ENCODE peak calls at places on chromosomes 13 and 19, in ten cellular contexts. U is IMR-90, R is heart left ventricle, P is spleen, S is suprapubic skin, F is uterus, I is stomach, J is endothelial cell of umbilical vein, G is GM12878, Z is A549. L is an unnamed sample.

GRCh38 chr13:43663474-43664090 is 123.2 kb downstream of the ENOX1 start:
- DNase-seq in U (peak; percentile 73), R (no peak), P (no peak), S (no peak), F (no peak), I (no peak), J (no peak), G (no peak), Z (no peak), L (no peak)

GRCh38 chr19:4297901-4298771 is 4.1 kb downstream of the TMIGD2 start:
- DNase-seq in U (no peak), R (no peak), P (no peak), S (no peak), F (no peak), I (no peak), J (no peak), G (no peak), Z (no peak), L (no peak)

GRCh38 chr19:31349160-31349881 is at the start of gene TSHZ3:
- DNase-seq in U (peak; percentile 87), R (peak; percentile 90), P (peak; percentile 91), S (peak; percentile 87), F (peak; percentile 91), I (peak; percentile 51), J (peak; percentile 22), G (no peak), Z (peak; percentile 78), L (peak; percentile 70)

GRCh38 chr19:49256691-49257090 is 68.3 kb downstream of the SLC6A16 start:
- DNase-seq in U (no peak), R (no peak), P (no peak), S (no peak), F (no peak), I (no peak), J (peak; percentile 62), G (no peak), Z (no peak), L (no peak)

GRCh38 chr19:42653841-42654240 is 59.1 kb upstream of the CEACAM8 start:
- DNase-seq in U (no peak), R (no peak), P (no peak), S (no peak), F (no peak), I (no peak), J (no peak), G (no peak), Z (no peak), L (no peak)

GRCh38 chr19:29965529-29965928 is 23.5 kb downstream of the URI1 start:
- DNase-seq in U (peak; percentile 88), R (no peak), P (no peak), S (no peak), F (no peak), I (no peak), J (no peak), G (no peak), Z (no peak), L (no peak)

GRCh38 chr13:49858183-49858856 is 65.8 kb upstream of the KPNA3 start:
- DNase-seq in U (peak; percentile 99), R (no peak), P (no peak), S (no peak), F (no peak), I (no peak), J (no peak), G (no peak), Z (peak; percentile 93), L (no peak)

GRCh38 chr13:66519259-66519658 is 710.9 kb downstream of the PCDH9 start:
- DNase-seq in U (no peak), R (no peak), P (no peak), S (no peak), F (no peak), I (no peak), J (no peak), G (no peak), Z (no peak), L (no peak)

GRCh38 chr13:26967119-26968038 is 204.2 kb downstream of the USP12 start:
- DNase-seq in U (no peak), R (peak; percentile 69), P (no peak), S (no peak), F (no peak), I (no peak), J (no peak), G (no peak), Z (no peak), L (no peak)

GRCh38 chr19:57583521-57584416 is at the start of gene ZIK1:
- DNase-seq in U (peak; percentile 92), R (peak; percentile 93), P (peak; percentile 96), S (peak; percentile 92), F (peak; percentile 88), I (peak; percentile 75), J (peak; percentile 48), G (peak; percentile 61), Z (no peak), L (peak; percentile 69)

GRCh38 chr19:1854032-1854541 is 5.8 kb upstream of the REXO1 start:
- DNase-seq in U (no peak), R (no peak), P (peak; percentile 81), S (no peak), F (no peak), I (no peak), J (no peak), G (no peak), Z (no peak), L (no peak)

GRCh38 chr19:18193388-18194207 is 580 bp downstream of the MPV17L2 start:
- DNase-seq in U (no peak), R (no peak), P (peak; percentile 83), S (peak; percentile 80), F (peak; percentile 34), I (no peak), J (peak; percentile 6), G (no peak), Z (no peak), L (no peak)
- TF ChIP-seq POLR2A in U (no peak), R (no peak), P (no peak), S (no peak), F (no peak), I (no peak), J (no peak), G (no peak), Z (no peak), L (no peak)

GRCh38 chr13:42270160-42270856 is 1.6 kb upstream of the AKAP11 start:
- DNase-seq in U (no peak), R (no peak), P (no peak), S (no peak), F (no peak), I (no peak), J (no peak), G (no peak), Z (no peak), L (no peak)

GRCh38 chr13:42260885-42261654 is 10.9 kb upstream of the AKAP11 start:
- DNase-seq in U (no peak), R (no peak), P (no peak), S (no peak), F (no peak), I (no peak), J (no peak), G (no peak), Z (no peak), L (no peak)

GRCh38 chr13:42271337-42272114 is 426 bp upstream of the AKAP11 start:
- DNase-seq in U (peak; percentile 98), R (peak; percentile 95), P (peak; percentile 98), S (peak; percentile 95), F (peak; percentile 96), I (peak; percentile 90), J (peak; percentile 98), G (peak; percentile 94), Z (peak; percentile 97), L (peak; percentile 86)

GRCh38 chr13:42270857-42271215 is 1.1 kb upstream of the AKAP11 start:
- DNase-seq in U (no peak), R (no peak), P (no peak), S (no peak), F (no peak), I (no peak), J (no peak), G (no peak), Z (no peak), L (no peak)

GRCh38 chr13:42266464-42266863 is 5.5 kb upstream of the AKAP11 start:
- DNase-seq in U (peak; percentile 79), R (no peak), P (no peak), S (no peak), F (no peak), I (no peak), J (peak; percentile 86), G (no peak), Z (no peak), L (no peak)
- H3K27ac ChIP-seq in U (no peak overlapping the region), R (peak overlapping the region; percentile 32), P (peak overlapping the region; percentile 31), S (no peak overlapping the region), F (no peak overlapping the region), I (no peak overlapping the region), J (peak overlapping the region; percentile 3), G (no peak overlapping the region), Z (no peak overlapping the region), L (no peak overlapping the region)

DNA sequence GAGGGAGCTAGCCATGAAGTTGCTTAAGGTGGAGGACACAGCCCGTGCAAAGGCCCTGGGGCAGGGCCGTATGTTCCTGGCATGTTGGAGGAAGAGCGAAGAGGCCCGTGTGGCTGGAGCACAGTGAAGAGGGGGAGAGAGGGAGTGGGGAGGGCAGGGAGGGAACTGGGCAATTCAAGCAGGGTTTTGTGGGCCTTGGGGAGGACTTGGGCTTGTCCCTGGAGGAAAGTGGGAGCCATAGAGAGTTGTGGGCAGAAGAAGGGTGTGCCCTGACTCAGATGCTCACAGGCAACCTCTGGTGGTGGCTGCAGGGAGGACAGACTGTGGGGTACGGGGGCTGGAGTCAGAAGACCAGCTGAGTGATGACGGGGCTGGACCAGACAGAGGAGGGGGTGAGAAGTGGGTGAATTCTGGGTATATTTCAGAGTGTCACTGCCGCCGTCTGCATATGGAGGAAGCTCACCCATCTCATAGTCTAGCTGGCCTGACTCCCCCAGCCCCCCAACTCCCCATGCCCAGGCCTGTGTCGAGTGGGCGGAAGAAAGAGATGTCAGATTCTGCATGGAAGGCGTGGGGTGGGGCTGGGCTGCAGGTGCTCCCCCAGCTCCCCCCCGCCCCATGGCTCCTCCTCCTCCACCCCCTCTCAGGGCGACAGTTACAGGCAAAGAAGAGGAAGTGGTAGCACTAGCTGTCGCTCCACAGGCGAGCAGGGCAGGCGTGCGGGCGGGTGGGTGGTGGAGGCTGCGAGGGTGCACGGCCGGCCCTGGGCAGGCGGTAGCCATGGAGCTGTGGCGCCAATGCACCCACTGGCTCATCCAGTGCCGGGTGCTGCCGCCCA is at the start of gene VAV1:
- DNase-seq in U (no peak), R (peak; percentile 85), P (peak; percentile 97), S (peak; percentile 75), F (no peak), I (peak; percentile 63), J (no peak), G (peak; percentile 64), Z (no peak), L (no peak)
- TF ChIP-seq POLR2A in U (no peak), R (no peak), P (peak; percentile 79), S (no peak), F (no peak), I (no peak), J (no peak), G (peak; percentile 98), Z (no peak), L (no peak)

DNA sequence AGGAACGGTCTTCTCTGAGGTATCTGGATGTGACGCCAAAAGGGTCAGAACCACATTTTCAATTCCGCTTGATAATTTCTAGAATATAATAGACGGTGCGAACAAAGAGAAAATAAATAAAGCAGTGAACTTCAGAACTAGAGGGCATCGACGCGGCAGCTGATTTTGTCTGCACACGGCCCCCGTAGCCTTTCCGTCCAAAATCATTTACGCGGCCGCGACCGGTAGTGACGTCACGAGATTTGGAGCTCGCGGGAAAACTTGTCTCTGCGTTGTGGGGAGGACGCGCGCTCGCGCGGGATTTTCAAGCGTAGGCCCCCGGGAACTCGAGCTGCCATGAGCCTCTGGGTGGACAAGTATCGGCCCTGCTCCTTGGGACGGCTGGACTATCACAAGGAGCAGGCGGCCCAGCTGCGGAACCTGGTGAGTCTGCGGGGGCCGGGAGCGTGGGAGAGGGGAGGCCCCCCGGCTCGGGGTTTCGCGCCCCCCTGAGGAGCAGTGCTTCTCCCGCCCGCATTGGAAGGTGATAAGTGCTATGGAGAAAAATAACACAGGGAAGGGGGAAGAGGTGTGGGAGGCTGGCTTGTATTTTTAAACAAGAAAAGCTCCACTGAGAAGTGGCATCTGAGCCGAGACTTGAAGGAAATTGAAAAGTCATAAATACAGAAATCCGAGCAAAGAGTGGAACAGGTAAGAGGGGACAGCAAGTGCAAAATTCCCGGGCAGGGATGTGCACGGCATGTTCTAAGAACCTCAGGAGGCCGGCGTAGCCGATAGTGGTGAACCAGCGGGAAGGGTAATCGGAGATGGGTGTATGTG is at the start of gene RFC3:
- DNase-seq in U (peak; percentile 95), R (peak; percentile 95), P (peak; percentile 96), S (peak; percentile 96), F (peak; percentile 93), I (peak; percentile 92), J (peak; percentile 94), G (peak; percentile 69), Z (peak; percentile 93), L (peak; percentile 87)
- H3K27ac ChIP-seq in U (peak within 1 kb of the TSS; percentile 53), R (peak within 1 kb of the TSS; percentile 36), P (peak within 1 kb of the TSS; percentile 25), S (peak within 1 kb of the TSS; percentile 67), F (peak within 1 kb of the TSS; percentile 58), I (peak within 1 kb of the TSS; percentile 73), J (peak within 1 kb of the TSS; percentile 85), G (peak within 1 kb of the TSS; percentile 77), Z (peak within 1 kb of the TSS; percentile 95), L (peak within 1 kb of the TSS; percentile 85)